ENCODE peak calls at places on chromosomes 7 and 10, in four cellular contexts. One of them, this sample, is unnamed.

GRCh38 chr10:2619472-2619871 is 447.9 kb upstream of the PFKP start:
- DNase-seq in activated CD4-positive, CD25-positive, alpha-beta regulatory T cell: no peak
- DNase-seq in adrenal gland: no peak
- DNase-seq in stimulated activated CD4-positive, alpha-beta T cell treated with anti-CD3 and anti-CD28 coated beads, TNF-alpha, amount 100 ng/mL, for 24 hours: no peak
- DNase-seq in this sample: no peak

GRCh38 chr7:12315049-12315448 is 88.6 kb downstream of the VWDE start:
- DNase-seq in activated CD4-positive, CD25-positive, alpha-beta regulatory T cell: no peak
- DNase-seq in adrenal gland: peak; percentile 36
- DNase-seq in stimulated activated CD4-positive, alpha-beta T cell treated with anti-CD3 and anti-CD28 coated beads, TNF-alpha, amount 100 ng/mL, for 24 hours: no peak
- DNase-seq in this sample: no peak

GRCh38 chr7:107998150-107998549 is 4.8 kb downstream of the LAMB1 start:
- DNase-seq in stimulated activated CD4-positive, alpha-beta T cell treated with anti-CD3 and anti-CD28 coated beads, TNF-alpha, amount 100 ng/mL, for 24 hours: no peak
- DNase-seq in adrenal gland: no peak
- DNase-seq in activated CD4-positive, CD25-positive, alpha-beta regulatory T cell: no peak
- DNase-seq in this sample: no peak

GRCh38 chr7:81226234-81226633 is 307.4 kb upstream of the SEMA3C start:
- DNase-seq in stimulated activated CD4-positive, alpha-beta T cell treated with anti-CD3 and anti-CD28 coated beads, TNF-alpha, amount 100 ng/mL, for 24 hours: no peak
- DNase-seq in activated CD4-positive, CD25-positive, alpha-beta regulatory T cell: no peak
- DNase-seq in adrenal gland: no peak
- DNase-seq in this sample: no peak

GRCh38 chr10:119025336-119025735 is 4.2 kb upstream of the NANOS1 start:
- DNase-seq in stimulated activated CD4-positive, alpha-beta T cell treated with anti-CD3 and anti-CD28 coated beads, TNF-alpha, amount 100 ng/mL, for 24 hours: no peak
- DNase-seq in activated CD4-positive, CD25-positive, alpha-beta regulatory T cell: no peak
- DNase-seq in adrenal gland: peak; percentile 45
- DNase-seq in this sample: no peak

GRCh38 chr10:116620423-116621400 is at the start of gene PNLIPRP2:
- DNase-seq in activated CD4-positive, CD25-positive, alpha-beta regulatory T cell: no peak
- DNase-seq in adrenal gland: no peak
- DNase-seq in stimulated activated CD4-positive, alpha-beta T cell treated with anti-CD3 and anti-CD28 coated beads, TNF-alpha, amount 100 ng/mL, for 24 hours: no peak
- DNase-seq in this sample: no peak

GRCh38 chr10:86308056-86308455 is 58.5 kb downstream of the GRID1 start:
- DNase-seq in adrenal gland: no peak
- DNase-seq in stimulated activated CD4-positive, alpha-beta T cell treated with anti-CD3 and anti-CD28 coated beads, TNF-alpha, amount 100 ng/mL, for 24 hours: no peak
- DNase-seq in activated CD4-positive, CD25-positive, alpha-beta regulatory T cell: no peak
- DNase-seq in this sample: no peak

GRCh38 chr10:86953747-86954680 is 3.4 kb downstream of the MMRN2 start:
- DNase-seq in activated CD4-positive, CD25-positive, alpha-beta regulatory T cell: no peak
- DNase-seq in adrenal gland: peak; percentile 89
- DNase-seq in stimulated activated CD4-positive, alpha-beta T cell treated with anti-CD3 and anti-CD28 coated beads, TNF-alpha, amount 100 ng/mL, for 24 hours: no peak
- DNase-seq in this sample: no peak

GRCh38 chr7:108456845-108457540 is 757 bp upstream of the NRCAM start:
- DNase-seq in stimulated activated CD4-positive, alpha-beta T cell treated with anti-CD3 and anti-CD28 coated beads, TNF-alpha, amount 100 ng/mL, for 24 hours: no peak
- DNase-seq in activated CD4-positive, CD25-positive, alpha-beta regulatory T cell: no peak
- DNase-seq in adrenal gland: no peak
- DNase-seq in this sample: no peak

GRCh38 chr10:90579602-90580242 is 278.1 kb downstream of the HTR7 start:
- DNase-seq in stimulated activated CD4-positive, alpha-beta T cell treated with anti-CD3 and anti-CD28 coated beads, TNF-alpha, amount 100 ng/mL, for 24 hours: no peak
- DNase-seq in adrenal gland: no peak
- DNase-seq in activated CD4-positive, CD25-positive, alpha-beta regulatory T cell: no peak
- DNase-seq in this sample: no peak

GRCh38 chr7:14936530-14936929 is 34.0 kb upstream of the DGKB start:
- DNase-seq in activated CD4-positive, CD25-positive, alpha-beta regulatory T cell: no peak
- DNase-seq in stimulated activated CD4-positive, alpha-beta T cell treated with anti-CD3 and anti-CD28 coated beads, TNF-alpha, amount 100 ng/mL, for 24 hours: no peak
- DNase-seq in adrenal gland: no peak
- DNase-seq in this sample: no peak

GRCh38 chr10:86952106-86952505 is 5.3 kb downstream of the MMRN2 start:
- DNase-seq in adrenal gland: no peak
- DNase-seq in stimulated activated CD4-positive, alpha-beta T cell treated with anti-CD3 and anti-CD28 coated beads, TNF-alpha, amount 100 ng/mL, for 24 hours: no peak
- DNase-seq in activated CD4-positive, CD25-positive, alpha-beta regulatory T cell: no peak
- DNase-seq in this sample: no peak

GRCh38 chr7:105241198-105241597 is 147.5 kb downstream of the SRPK2 start:
- DNase-seq in stimulated activated CD4-positive, alpha-beta T cell treated with anti-CD3 and anti-CD28 coated beads, TNF-alpha, amount 100 ng/mL, for 24 hours: no peak
- DNase-seq in activated CD4-positive, CD25-positive, alpha-beta regulatory T cell: no peak
- DNase-seq in adrenal gland: no peak
- DNase-seq in this sample: no peak

GRCh38 chr10:75230600-75231038 is 5.1 kb downstream of the COMTD1 start:
- DNase-seq in stimulated activated CD4-positive, alpha-beta T cell treated with anti-CD3 and anti-CD28 coated beads, TNF-alpha, amount 100 ng/mL, for 24 hours: peak; percentile 85
- DNase-seq in adrenal gland: peak; percentile 96
- DNase-seq in activated CD4-positive, CD25-positive, alpha-beta regulatory T cell: peak; percentile 95
- DNase-seq in this sample: peak; percentile 92

GRCh38 chr7:139230774-139231512 is at the start of gene UBN2:
- DNase-seq in activated CD4-positive, CD25-positive, alpha-beta regulatory T cell: peak; percentile 82
- DNase-seq in stimulated activated CD4-positive, alpha-beta T cell treated with anti-CD3 and anti-CD28 coated beads, TNF-alpha, amount 100 ng/mL, for 24 hours: peak; percentile 88
- DNase-seq in adrenal gland: peak; percentile 97
- DNase-seq in this sample: peak; percentile 78

GRCh38 chr7:10950494-10950893 is 23.2 kb upstream of the PHF14 start:
- DNase-seq in stimulated activated CD4-positive, alpha-beta T cell treated with anti-CD3 and anti-CD28 coated beads, TNF-alpha, amount 100 ng/mL, for 24 hours: no peak
- DNase-seq in activated CD4-positive, CD25-positive, alpha-beta regulatory T cell: no peak
- DNase-seq in adrenal gland: no peak
- DNase-seq in this sample: no peak

GRCh38 chr7:92567460-92567859 is 22.7 kb downstream of the FAM133B start:
- DNase-seq in stimulated activated CD4-positive, alpha-beta T cell treated with anti-CD3 and anti-CD28 coated beads, TNF-alpha, amount 100 ng/mL, for 24 hours: no peak
- DNase-seq in adrenal gland: no peak
- DNase-seq in activated CD4-positive, CD25-positive, alpha-beta regulatory T cell: no peak
- DNase-seq in this sample: no peak

GRCh38 chr10:95355241-95355779 is 64.5 kb upstream of the PDLIM1 start:
- DNase-seq in activated CD4-positive, CD25-positive, alpha-beta regulatory T cell: no peak
- DNase-seq in stimulated activated CD4-positive, alpha-beta T cell treated with anti-CD3 and anti-CD28 coated beads, TNF-alpha, amount 100 ng/mL, for 24 hours: no peak
- DNase-seq in adrenal gland: no peak
- DNase-seq in this sample: no peak

GRCh38 chr10:1216576-1217236 is 160.5 kb downstream of the WDR37 start:
- DNase-seq in stimulated activated CD4-positive, alpha-beta T cell treated with anti-CD3 and anti-CD28 coated beads, TNF-alpha, amount 100 ng/mL, for 24 hours: no peak
- DNase-seq in activated CD4-positive, CD25-positive, alpha-beta regulatory T cell: no peak
- DNase-seq in adrenal gland: no peak
- DNase-seq in this sample: no peak

GRCh38 chr7:155763721-155764431 is 48.4 kb downstream of the SHH start:
- DNase-seq in activated CD4-positive, CD25-positive, alpha-beta regulatory T cell: no peak
- DNase-seq in stimulated activated CD4-positive, alpha-beta T cell treated with anti-CD3 and anti-CD28 coated beads, TNF-alpha, amount 100 ng/mL, for 24 hours: no peak
- DNase-seq in adrenal gland: peak; percentile 47
- DNase-seq in this sample: peak; percentile 17

GRCh38 chr7:111473449-111474198 is 88.7 kb downstream of the IMMP2L start:
- DNase-seq in stimulated activated CD4-positive, alpha-beta T cell treated with anti-CD3 and anti-CD28 coated beads, TNF-alpha, amount 100 ng/mL, for 24 hours: no peak
- DNase-seq in activated CD4-positive, CD25-positive, alpha-beta regulatory T cell: no peak
- DNase-seq in adrenal gland: no peak
- DNase-seq in this sample: no peak

GRCh38 chr7:7861211-7861633 is 107.4 kb upstream of the GLCCI1 start:
- DNase-seq in activated CD4-positive, CD25-positive, alpha-beta regulatory T cell: no peak
- DNase-seq in stimulated activated CD4-positive, alpha-beta T cell treated with anti-CD3 and anti-CD28 coated beads, TNF-alpha, amount 100 ng/mL, for 24 hours: no peak
- DNase-seq in adrenal gland: peak; percentile 13
- DNase-seq in this sample: no peak

GRCh38 chr7:130096243-130096827 is 26.0 kb downstream of the KLHDC10 start:
- DNase-seq in activated CD4-positive, CD25-positive, alpha-beta regulatory T cell: no peak
- DNase-seq in stimulated activated CD4-positive, alpha-beta T cell treated with anti-CD3 and anti-CD28 coated beads, TNF-alpha, amount 100 ng/mL, for 24 hours: no peak
- DNase-seq in adrenal gland: no peak
- DNase-seq in this sample: no peak

GRCh38 chr10:70676511-70676910 is 4.2 kb downstream of the ADAMTS14 start:
- DNase-seq in adrenal gland: no peak
- DNase-seq in stimulated activated CD4-positive, alpha-beta T cell treated with anti-CD3 and anti-CD28 coated beads, TNF-alpha, amount 100 ng/mL, for 24 hours: no peak
- DNase-seq in activated CD4-positive, CD25-positive, alpha-beta regulatory T cell: no peak
- DNase-seq in this sample: no peak

GRCh38 chr10:87635498-87636312 is 24.0 kb upstream of the PAPSS2 start:
- DNase-seq in stimulated activated CD4-positive, alpha-beta T cell treated with anti-CD3 and anti-CD28 coated beads, TNF-alpha, amount 100 ng/mL, for 24 hours: no peak
- DNase-seq in adrenal gland: peak; percentile 8
- DNase-seq in activated CD4-positive, CD25-positive, alpha-beta regulatory T cell: no peak
- DNase-seq in this sample: no peak

GRCh38 chr7:33722383-33723096 is 182.8 kb upstream of the BMPER start:
- DNase-seq in adrenal gland: peak; percentile 10
- DNase-seq in stimulated activated CD4-positive, alpha-beta T cell treated with anti-CD3 and anti-CD28 coated beads, TNF-alpha, amount 100 ng/mL, for 24 hours: no peak
- DNase-seq in activated CD4-positive, CD25-positive, alpha-beta regulatory T cell: no peak
- DNase-seq in this sample: no peak

GRCh38 chr7:48636391-48637015 is 287.8 kb upstream of the CDC14C start:
- DNase-seq in activated CD4-positive, CD25-positive, alpha-beta regulatory T cell: no peak
- DNase-seq in stimulated activated CD4-positive, alpha-beta T cell treated with anti-CD3 and anti-CD28 coated beads, TNF-alpha, amount 100 ng/mL, for 24 hours: no peak
- DNase-seq in adrenal gland: no peak
- DNase-seq in this sample: no peak

GRCh38 chr10:30763933-30764332 is 134.4 kb upstream of the LYZL2 start:
- DNase-seq in adrenal gland: peak; percentile 47
- DNase-seq in activated CD4-positive, CD25-positive, alpha-beta regulatory T cell: no peak
- DNase-seq in stimulated activated CD4-positive, alpha-beta T cell treated with anti-CD3 and anti-CD28 coated beads, TNF-alpha, amount 100 ng/mL, for 24 hours: no peak
- DNase-seq in this sample: no peak

GRCh38 chr10:34171957-34172527 is 643.1 kb downstream of the PARD3 start:
- DNase-seq in adrenal gland: no peak
- DNase-seq in stimulated activated CD4-positive, alpha-beta T cell treated with anti-CD3 and anti-CD28 coated beads, TNF-alpha, amount 100 ng/mL, for 24 hours: no peak
- DNase-seq in activated CD4-positive, CD25-positive, alpha-beta regulatory T cell: no peak
- DNase-seq in this sample: no peak

GRCh38 chr7:132877578-132877977 is 204.3 kb downstream of the CHCHD3 start:
- DNase-seq in adrenal gland: no peak
- DNase-seq in activated CD4-positive, CD25-positive, alpha-beta regulatory T cell: no peak
- DNase-seq in stimulated activated CD4-positive, alpha-beta T cell treated with anti-CD3 and anti-CD28 coated beads, TNF-alpha, amount 100 ng/mL, for 24 hours: no peak
- DNase-seq in this sample: no peak

GRCh38 chr10:59508296-59508695 is 145.9 kb upstream of the FAM13C start:
- DNase-seq in adrenal gland: no peak
- DNase-seq in stimulated activated CD4-positive, alpha-beta T cell treated with anti-CD3 and anti-CD28 coated beads, TNF-alpha, amount 100 ng/mL, for 24 hours: no peak
- DNase-seq in activated CD4-positive, CD25-positive, alpha-beta regulatory T cell: no peak
- DNase-seq in this sample: no peak

GRCh38 chr10:35216303-35216905 is 89.8 kb downstream of the CREM start:
- DNase-seq in activated CD4-positive, CD25-positive, alpha-beta regulatory T cell: no peak
- DNase-seq in adrenal gland: peak; percentile 77
- DNase-seq in stimulated activated CD4-positive, alpha-beta T cell treated with anti-CD3 and anti-CD28 coated beads, TNF-alpha, amount 100 ng/mL, for 24 hours: no peak
- DNase-seq in this sample: no peak

GRCh38 chr7:26200113-26200443 is 468 bp downstream of the HNRNPA2B1 start:
- DNase-seq in stimulated activated CD4-positive, alpha-beta T cell treated with anti-CD3 and anti-CD28 coated beads, TNF-alpha, amount 100 ng/mL, for 24 hours: peak; percentile 65
- DNase-seq in activated CD4-positive, CD25-positive, alpha-beta regulatory T cell: peak; percentile 64
- DNase-seq in adrenal gland: peak; percentile 74
- DNase-seq in this sample: peak; percentile 77

GRCh38 chr7:45897042-45897690 is 8.9 kb downstream of the IGFBP1 start:
- DNase-seq in activated CD4-positive, CD25-positive, alpha-beta regulatory T cell: no peak
- DNase-seq in adrenal gland: no peak
- DNase-seq in stimulated activated CD4-positive, alpha-beta T cell treated with anti-CD3 and anti-CD28 coated beads, TNF-alpha, amount 100 ng/mL, for 24 hours: no peak
- DNase-seq in this sample: no peak

GRCh38 chr10:117138838-117139580 is 939 bp upstream of the VAX1 start:
- DNase-seq in activated CD4-positive, CD25-positive, alpha-beta regulatory T cell: no peak
- DNase-seq in adrenal gland: no peak
- DNase-seq in stimulated activated CD4-positive, alpha-beta T cell treated with anti-CD3 and anti-CD28 coated beads, TNF-alpha, amount 100 ng/mL, for 24 hours: no peak
- DNase-seq in this sample: no peak

GRCh38 chr10:46544989-46545791 is 11.3 kb downstream of the GPRIN2 start:
- DNase-seq in adrenal gland: peak; percentile 2
- DNase-seq in stimulated activated CD4-positive, alpha-beta T cell treated with anti-CD3 and anti-CD28 coated beads, TNF-alpha, amount 100 ng/mL, for 24 hours: no peak
- DNase-seq in activated CD4-positive, CD25-positive, alpha-beta regulatory T cell: no peak
- DNase-seq in this sample: no peak